ENCODE peak calls at places on chromosomes 4 and X, in six cellular contexts. U is stimulated activated CD8-positive, alpha-beta memory T cell treated with anti-CD3 and anti-CD28 coated beads, Interleukin-7, amount 100 ng/mL, for 24 hours; N is foreskin fibroblast; G is small intestine; T is H9; Q is mucosa of gallbladder. I is an unnamed sample.

GRCh38 chr4:159608434-159608833 is 505.6 kb downstream of the RAPGEF2 start:
- DNase-seq in U (no peak), N (no peak), G (no peak), T (no peak), Q (no peak), I (no peak)

GRCh38 chrX:134202561-134202960 is 34.4 kb upstream of the CCDC160 start:
- DNase-seq in U (no peak), N (no peak), G (no peak), T (no peak), Q (no peak), I (no peak)

GRCh38 chr4:98662619-98663225 is 4.3 kb upstream of the TSPAN5 start:
- DNase-seq in U (peak), N (no peak), G (peak), T (peak), Q (no peak), I (peak)

GRCh38 chr4:168408620-168409019 is 71.7 kb downstream of the DDX60L start:
- DNase-seq in U (no peak), N (peak), G (no peak), T (no peak), Q (peak), I (no peak)

GRCh38 chr4:124290678-124291077 is 421.9 kb downstream of the ANKRD50 start:
- DNase-seq in U (no peak), N (no peak), G (no peak), T (no peak), Q (no peak), I (no peak)

GRCh38 chr4:101711590-101712255 is 78.8 kb upstream of the BANK1 start:
- DNase-seq in U (no peak), N (peak), G (no peak), T (no peak), Q (no peak), I (no peak)

GRCh38 chr4:38612996-38613395 is 51.0 kb upstream of the KLF3 start:
- DNase-seq in U (no peak), N (peak), G (peak), T (no peak), Q (no peak), I (no peak)

GRCh38 chrX:134294548-134294947 is 57.6 kb downstream of the CCDC160 start:
- DNase-seq in U (no peak), N (peak), G (no peak), T (no peak), Q (no peak), I (no peak)

GRCh38 chr4:794911-795725 is 30.8 kb downstream of the CPLX1 start:
- DNase-seq in U (no peak), N (peak), G (no peak), T (no peak), Q (no peak), I (no peak)

GRCh38 chr4:3226467-3226866 is 22.5 kb upstream of the MSANTD1 start:
- DNase-seq in U (no peak), N (no peak), G (peak), T (no peak), Q (peak), I (no peak)

GRCh38 chr4:126899382-126899801 is 733.4 kb upstream of the INTU start:
- DNase-seq in U (no peak), N (peak), G (no peak), T (no peak), Q (no peak), I (no peak)

GRCh38 chr4:8599657-8600056 is 7.1 kb downstream of the CPZ start:
- DNase-seq in U (no peak), N (peak), G (no peak), T (no peak), Q (no peak), I (no peak)

GRCh38 chrX:144006811-144007210 is 122.9 kb downstream of the UBE2NL start:
- DNase-seq in U (no peak), N (peak), G (no peak), T (no peak), Q (no peak), I (no peak)

GRCh38 chr4:67522851-67523671 is 22.2 kb downstream of the CENPC start:
- DNase-seq in U (no peak), N (peak), G (peak), T (no peak), Q (no peak), I (no peak)

GRCh38 chr4:3523628-3524221 is 8.5 kb downstream of the LRPAP1 start:
- DNase-seq in U (no peak), N (no peak), G (no peak), T (no peak), Q (no peak), I (no peak)

GRCh38 chrX:113059714-113060113 is 219.1 kb upstream of the AMOT start:
- DNase-seq in U (no peak), N (no peak), G (no peak), T (no peak), Q (no peak), I (no peak)

GRCh38 chr4:81647388-81647787 is 175.7 kb upstream of the RASGEF1B start:
- DNase-seq in U (no peak), N (no peak), G (no peak), T (peak), Q (no peak), I (no peak)

GRCh38 chrX:109936114-109936513 is 66.8 kb upstream of the TMEM164 start:
- DNase-seq in U (no peak), N (peak), G (no peak), T (no peak), Q (no peak), I (no peak)

GRCh38 chr4:72496119-72496518 is 72.9 kb downstream of the ADAMTS3 start:
- DNase-seq in U (no peak), N (no peak), G (no peak), T (no peak), Q (no peak), I (no peak)

GRCh38 chr4:138522366-138522765 is 280.2 kb upstream of the SLC7A11 start:
- DNase-seq in U (no peak), N (peak), G (peak), T (peak), Q (no peak), I (no peak)

GRCh38 chr4:797066-797465 is 28.9 kb downstream of the CPLX1 start:
- DNase-seq in U (no peak), N (no peak), G (peak), T (no peak), Q (no peak), I (no peak)

GRCh38 chrX:115367455-115367854 is 77.9 kb downstream of the LUZP4 start:
- DNase-seq in U (no peak), N (no peak), G (no peak), T (no peak), Q (no peak), I (no peak)

GRCh38 chr4:155672342-155672741 is 5.7 kb downstream of the GUCY1A1 start:
- DNase-seq in U (no peak), N (no peak), G (no peak), T (no peak), Q (no peak), I (no peak)